ENCODE peak calls at places on chromosome 15, in nine cellular contexts. R, H, J, X, K, L, T, A and I are unnamed samples.

GRCh38 chr15:34942363-34942762 is 27.2 kb downstream of the AQR start:
- DNase-seq in H (peak; percentile 87), K (no peak), R (no peak), L (no peak), A (no peak), J (no peak), T (no peak), X (no peak), I (peak; percentile 77)

GRCh38 chr15:91790826-91791225 is 62.7 kb upstream of the SLCO3A1 start:
- DNase-seq in L (peak; percentile 84), R (no peak), X (no peak), A (no peak), T (no peak), K (no peak), J (no peak), H (no peak), I (no peak)

GRCh38 chr15:71275098-71275497 is 159.8 kb downstream of the THSD4 start:
- DNase-seq in J (no peak), A (no peak), X (no peak), H (peak; percentile 73), L (no peak), T (no peak), R (no peak), K (no peak), I (peak; percentile 80)

GRCh38 chr15:85316244-85316934 is 64.0 kb upstream of the AKAP13 start:
- DNase-seq in K (no peak), R (no peak), A (no peak), T (no peak), H (peak; percentile 28), X (no peak), J (no peak), L (no peak), I (peak; percentile 49)

GRCh38 chr15:80856400-80856799 is 77.2 kb downstream of the CEMIP start:
- DNase-seq in X (peak; percentile 41), L (peak; percentile 8), H (no peak), J (no peak), A (no peak), T (no peak), R (no peak), K (no peak), I (no peak)

GRCh38 chr15:70835826-70836225 is 18.1 kb downstream of the LARP6 start:
- DNase-seq in T (no peak), H (no peak), J (no peak), R (no peak), X (no peak), L (no peak), A (no peak), K (no peak), I (no peak)

GRCh38 chr15:49721091-49721490 is 100.2 kb downstream of the DTWD1 start:
- DNase-seq in K (no peak), H (no peak), L (no peak), R (no peak), X (no peak), T (no peak), J (no peak), A (no peak), I (no peak)

GRCh38 chr15:83250766-83251165 is 33.7 kb downstream of the BNC1 start:
- DNase-seq in T (no peak), A (no peak), R (no peak), J (no peak), K (no peak), L (no peak), H (peak; percentile 52), X (no peak), I (no peak)

GRCh38 chr15:77118787-77119410 is 48.0 kb upstream of the TSPAN3 start:
- DNase-seq in K (peak; percentile 33), L (peak; percentile 68), T (no peak), R (no peak), A (no peak), H (peak; percentile 86), J (peak; percentile 37), X (peak; percentile 64), I (peak; percentile 58)

GRCh38 chr15:35728176-35728938 is 182.4 kb upstream of the DPH6 start:
- DNase-seq in X (no peak), A (no peak), T (no peak), L (no peak), H (no peak), K (no peak), J (no peak), R (no peak), I (peak; percentile 35)

GRCh38 chr15:73982251-73982962 is 9.7 kb downstream of the STOML1 start:
- DNase-seq in T (peak; percentile 38), L (peak; percentile 93), K (no peak), H (peak; percentile 95), R (peak; percentile 93), X (no peak), J (no peak), A (peak; percentile 85), I (peak; percentile 92)

GRCh38 chr15:68739390-68740075 is 81.2 kb downstream of the ANP32A start:
- DNase-seq in H (peak; percentile 13), K (no peak), A (no peak), R (no peak), L (no peak), X (no peak), J (no peak), T (no peak), I (no peak)

GRCh38 chr15:47551079-47551478 is 166.2 kb upstream of the SEMA6D start:
- DNase-seq in X (no peak), R (no peak), A (no peak), K (no peak), L (no peak), J (no peak), H (no peak), T (no peak), I (no peak)

GRCh38 chr15:27545494-27546255 is 553.4 kb downstream of the OCA2 start:
- DNase-seq in K (no peak), J (no peak), A (no peak), L (peak; percentile 6), R (no peak), H (no peak), X (no peak), T (no peak), I (peak; percentile 59)

GRCh38 chr15:101188517-101189340 is 63.1 kb downstream of the CHSY1 start:
- DNase-seq in R (no peak), H (peak; percentile 80), K (no peak), J (no peak), L (peak; percentile 67), T (no peak), A (no peak), X (no peak), I (peak; percentile 94)

GRCh38 chr15:55846108-55846707 is 103.3 kb upstream of the PRTG start:
- DNase-seq in K (peak; percentile 12), A (peak; percentile 27), R (no peak), X (peak; percentile 71), L (peak; percentile 79), J (peak; percentile 32), T (peak; percentile 37), H (peak; percentile 90), I (peak; percentile 51)

GRCh38 chr15:91202510-91202909 is 102.5 kb downstream of the SV2B start:
- DNase-seq in J (no peak), L (no peak), K (no peak), X (no peak), R (no peak), T (no peak), A (no peak), H (no peak), I (no peak)

GRCh38 chr15:35078221-35078915 is 6.7 kb downstream of the NANOGP8 start:
- DNase-seq in A (peak; percentile 41), T (peak; percentile 3), R (no peak), K (peak; percentile 51), H (peak; percentile 78), L (peak; percentile 50), X (peak; percentile 75), J (peak; percentile 67), I (peak; percentile 36)

GRCh38 chr15:54304321-54304720 is 326.1 kb downstream of the UNC13C start:
- DNase-seq in X (no peak), K (no peak), A (no peak), L (no peak), H (peak; percentile 14), T (no peak), R (no peak), J (no peak), I (no peak)

GRCh38 chr15:22229971-22230815 is 149.9 kb downstream of the OR4M2 start:
- DNase-seq in A (no peak), H (no peak), J (no peak), L (no peak), X (no peak), T (no peak), K (no peak), R (no peak), I (no peak)